ENCODE peak calls at places on chromosome X, in ten cellular contexts. B is CD4-positive, alpha-beta T cell; M is HCT116; A is HL-60; H is mesothelial cell of epicardium; L is GM13976; S is H9; U is left ventricle myocardium inferior; D is MCF 10A; T is tibial artery. E is an unnamed sample.

GRCh38 chrX:129737921-129738320 is 858 bp upstream of the XPNPEP2 start:
- DNase-seq in B (no peak), M (no peak), A (no peak), H (no peak), L (no peak), S (no peak), U (no peak), D (peak), T (no peak), E (no peak)

GRCh38 chrX:74119016-74119910 is 184.7 kb upstream of the ZCCHC13 start:
- DNase-seq in B (no peak), M (peak), A (peak), H (no peak), L (no peak), S (no peak), U (no peak), D (peak), T (no peak), E (no peak)

GRCh38 chrX:19543951-19544359 is 28.6 kb upstream of the MAP3K15 start:
- DNase-seq in B (no peak), M (no peak), A (no peak), H (no peak), L (no peak), S (no peak), U (peak), D (no peak), T (no peak), E (no peak)

GRCh38 chrX:19514791-19515614 is at the start of gene MAP3K15:
- DNase-seq in B (no peak), M (no peak), A (peak), H (peak), L (peak), S (peak), U (peak), D (no peak), T (no peak), E (peak)

GRCh38 chrX:320126-320783 is 1.7 kb upstream of the GTPBP6 start:
- DNase-seq in B (no peak), M (no peak), A (peak), H (peak), L (no peak), S (no peak), U (peak), D (no peak), T (peak), E (no peak)

GRCh38 chrX:25028726-25029125 is 13.0 kb upstream of the ARX start:
- DNase-seq in B (no peak), M (no peak), A (no peak), H (no peak), L (no peak), S (no peak), U (no peak), D (peak), T (no peak), E (no peak)

GRCh38 chrX:47958943-47959342 is 44.8 kb downstream of the ZNF182 start:
- DNase-seq in B (no peak), M (no peak), A (no peak), H (no peak), L (peak), S (peak), U (no peak), D (peak), T (no peak), E (peak)

GRCh38 chrX:69386681-69387080 is 117.4 kb upstream of the NALF2 start:
- DNase-seq in B (no peak), M (no peak), A (no peak), H (no peak), L (no peak), S (no peak), U (no peak), D (no peak), T (no peak), E (no peak)

GRCh38 chrX:80184854-80185253 is 170.3 kb downstream of the TBX22 start:
- DNase-seq in B (no peak), M (no peak), A (no peak), H (no peak), L (no peak), S (no peak), U (no peak), D (no peak), T (no peak), E (no peak)

GRCh38 chrX:40424259-40424658 is 156.5 kb upstream of the ATP6AP2 start:
- DNase-seq in B (no peak), M (no peak), A (no peak), H (no peak), L (no peak), S (no peak), U (no peak), D (no peak), T (no peak), E (no peak)

GRCh38 chrX:154018518-154019060 is 1.1 kb downstream of the IRAK1 start:
- DNase-seq in B (no peak), M (no peak), A (no peak), H (no peak), L (no peak), S (no peak), U (no peak), D (no peak), T (no peak), E (no peak)

GRCh38 chrX:9609987-9610386 is 145.1 kb downstream of the TBL1X start:
- DNase-seq in B (no peak), M (no peak), A (no peak), H (no peak), L (no peak), S (no peak), U (no peak), D (no peak), T (no peak), E (no peak)

GRCh38 chrX:259692-260355 is 21.4 kb upstream of the PLCXD1 start:
- DNase-seq in B (no peak), M (no peak), A (no peak), H (peak), L (no peak), S (peak), U (no peak), D (no peak), T (no peak), E (peak)

GRCh38 chrX:45824471-45824870 is 623.8 kb upstream of the DIPK2B start:
- DNase-seq in B (no peak), M (peak), A (peak), H (no peak), L (no peak), S (no peak), U (no peak), D (peak), T (peak), E (no peak)

GRCh38 chrX:17476411-17476810 is 101.4 kb downstream of the NHS start:
- DNase-seq in B (no peak), M (no peak), A (no peak), H (no peak), L (no peak), S (no peak), U (no peak), D (no peak), T (no peak), E (no peak)

GRCh38 chrX:41686788-41687187 is 2.0 kb upstream of the GPR34 start:
- DNase-seq in B (no peak), M (no peak), A (no peak), H (no peak), L (no peak), S (no peak), U (no peak), D (no peak), T (no peak), E (no peak)

GRCh38 chrX:44903107-44903506 is 30.1 kb downstream of the KDM6A start:
- DNase-seq in B (no peak), M (peak), A (no peak), H (no peak), L (no peak), S (no peak), U (no peak), D (peak), T (no peak), E (no peak)

GRCh38 chrX:125713633-125714032 is 394.0 kb downstream of the TEX13C start:
- DNase-seq in B (no peak), M (no peak), A (no peak), H (no peak), L (no peak), S (no peak), U (no peak), D (no peak), T (no peak), E (no peak)

GRCh38 chrX:124493984-124494383 is 147.6 kb downstream of the SH2D1A start:
- DNase-seq in B (no peak), M (no peak), A (no peak), H (no peak), L (no peak), S (no peak), U (no peak), D (no peak), T (no peak), E (no peak)

GRCh38 chrX:119189586-119189985 is 46.5 kb upstream of the PGRMC1 start:
- DNase-seq in B (no peak), M (no peak), A (no peak), H (no peak), L (no peak), S (no peak), U (peak), D (no peak), T (peak), E (no peak)

GRCh38 chrX:31224321-31225012 is 152.6 kb upstream of the FTHL17 start:
- DNase-seq in B (no peak), M (no peak), A (no peak), H (no peak), L (no peak), S (no peak), U (no peak), D (no peak), T (no peak), E (no peak)

GRCh38 chrX:87517571-87518141 is at the start of gene KLHL4:
- DNase-seq in B (no peak), M (no peak), A (no peak), H (peak), L (no peak), S (peak), U (no peak), D (peak), T (no peak), E (peak)

GRCh38 chrX:49934148-49934547 is 11.8 kb downstream of the CLCN5 start:
- DNase-seq in B (no peak), M (no peak), A (no peak), H (no peak), L (no peak), S (no peak), U (no peak), D (no peak), T (no peak), E (no peak)

GRCh38 chrX:110741213-110741796 is 54.3 kb downstream of the CHRDL1 start:
- DNase-seq in B (no peak), M (no peak), A (no peak), H (no peak), L (no peak), S (peak), U (no peak), D (peak), T (no peak), E (no peak)

GRCh38 chrX:43836435-43837184 is 45.6 kb downstream of the MAOB start:
- DNase-seq in B (no peak), M (peak), A (no peak), H (no peak), L (peak), S (no peak), U (no peak), D (peak), T (no peak), E (no peak)

GRCh38 chrX:134990475-134991473 is at the start of gene SMIM10:
- DNase-seq in B (peak), M (no peak), A (peak), H (peak), L (peak), S (peak), U (peak), D (peak), T (peak), E (peak)

GRCh38 chrX:153635788-153636668 is 11.0 kb upstream of the DUSP9 start:
- DNase-seq in B (no peak), M (no peak), A (peak), H (no peak), L (no peak), S (peak), U (no peak), D (peak), T (no peak), E (peak)

GRCh38 chrX:153603131-153603656 is 4.3 kb upstream of the CCNQ start:
- DNase-seq in B (no peak), M (no peak), A (no peak), H (no peak), L (no peak), S (no peak), U (no peak), D (no peak), T (no peak), E (no peak)

GRCh38 chrX:3549442-3549875 is 164.0 kb downstream of the PRKX start:
- DNase-seq in B (no peak), M (no peak), A (no peak), H (no peak), L (no peak), S (no peak), U (peak), D (peak), T (no peak), E (no peak)

GRCh38 chrX:34140816-34141215 is 8.7 kb upstream of the FAM47A start:
- DNase-seq in B (no peak), M (no peak), A (no peak), H (no peak), L (no peak), S (no peak), U (no peak), D (peak), T (no peak), E (no peak)

GRCh38 chrX:27399146-27399456 is 64.0 kb downstream of the PPP4R3C start:
- DNase-seq in B (no peak), M (no peak), A (no peak), H (no peak), L (no peak), S (no peak), U (no peak), D (no peak), T (no peak), E (no peak)

GRCh38 chrX:25344191-25344936 is 328.6 kb upstream of the ARX start:
- DNase-seq in B (no peak), M (no peak), A (no peak), H (no peak), L (no peak), S (no peak), U (no peak), D (peak), T (no peak), E (no peak)

GRCh38 chrX:12866451-12867377 is at the start of gene TLR7:
- DNase-seq in B (no peak), M (no peak), A (no peak), H (no peak), L (no peak), S (no peak), U (no peak), D (no peak), T (no peak), E (no peak)

GRCh38 chrX:15674514-15674898 is 9.9 kb upstream of the CLTRN start:
- DNase-seq in B (no peak), M (peak), A (peak), H (no peak), L (peak), S (no peak), U (peak), D (peak), T (peak), E (peak)

GRCh38 chrX:2710041-2710471 is 19.0 kb downstream of the CD99 start:
- DNase-seq in B (no peak), M (peak), A (peak), H (no peak), L (no peak), S (no peak), U (no peak), D (peak), T (peak), E (no peak)

GRCh38 chrX:11334165-11334564 is 41.0 kb downstream of the AMELX start:
- DNase-seq in B (no peak), M (no peak), A (no peak), H (no peak), L (no peak), S (no peak), U (no peak), D (no peak), T (no peak), E (no peak)

GRCh38 chrX:136750364-136750763 is 30.4 kb downstream of the ARHGEF6 start:
- DNase-seq in B (no peak), M (no peak), A (no peak), H (no peak), L (no peak), S (no peak), U (no peak), D (peak), T (no peak), E (no peak)

GRCh38 chrX:13179100-13179499 is 134.7 kb upstream of the FAM9C start:
- DNase-seq in B (no peak), M (no peak), A (no peak), H (no peak), L (no peak), S (no peak), U (no peak), D (peak), T (no peak), E (no peak)

GRCh38 chrX:24079405-24079804 is 24.6 kb downstream of the EIF2S3 start:
- DNase-seq in B (no peak), M (no peak), A (no peak), H (no peak), L (no peak), S (no peak), U (no peak), D (no peak), T (no peak), E (no peak)

DNA sequence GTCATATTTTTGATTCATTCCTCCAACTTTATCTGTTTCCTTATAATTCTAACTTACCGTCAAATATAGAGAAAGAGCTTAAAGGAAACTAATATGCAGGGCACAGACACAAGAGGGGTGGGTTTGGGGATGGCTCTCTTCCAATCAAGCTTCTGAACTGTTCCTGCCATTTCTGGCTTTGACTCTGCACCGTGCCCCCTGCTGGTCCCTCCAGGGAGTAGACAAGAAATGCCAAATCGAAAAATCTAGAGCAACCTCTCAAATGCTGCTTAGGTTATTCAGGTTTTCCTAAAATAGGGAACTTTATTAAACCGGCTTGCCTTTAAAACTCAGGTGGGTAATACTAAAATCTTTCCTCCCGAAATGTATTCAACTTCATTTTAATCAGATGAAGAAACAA is 39.8 kb upstream of the VCX3A start:
- DNase-seq in B (no peak), M (no peak), A (no peak), H (no peak), L (no peak), S (peak), U (no peak), D (no peak), T (no peak), E (no peak)
- TF ChIP-seq CTCF in B (no peak), M (no peak), A (no peak), H (no peak), L (peak), S (peak), U (no peak), D (no peak), T (no peak), E (no peak)

GRCh38 chrX:130916636-130917422 is 13.8 kb upstream of the ENOX2 start:
- DNase-seq in B (peak), M (peak), A (peak), H (peak), L (peak), S (peak), U (peak), D (peak), T (no peak), E (peak)

GRCh38 chrX:130909469-130910136 is 6.6 kb upstream of the ENOX2 start:
- DNase-seq in B (no peak), M (no peak), A (no peak), H (no peak), L (no peak), S (no peak), U (no peak), D (no peak), T (no peak), E (no peak)

DNA sequence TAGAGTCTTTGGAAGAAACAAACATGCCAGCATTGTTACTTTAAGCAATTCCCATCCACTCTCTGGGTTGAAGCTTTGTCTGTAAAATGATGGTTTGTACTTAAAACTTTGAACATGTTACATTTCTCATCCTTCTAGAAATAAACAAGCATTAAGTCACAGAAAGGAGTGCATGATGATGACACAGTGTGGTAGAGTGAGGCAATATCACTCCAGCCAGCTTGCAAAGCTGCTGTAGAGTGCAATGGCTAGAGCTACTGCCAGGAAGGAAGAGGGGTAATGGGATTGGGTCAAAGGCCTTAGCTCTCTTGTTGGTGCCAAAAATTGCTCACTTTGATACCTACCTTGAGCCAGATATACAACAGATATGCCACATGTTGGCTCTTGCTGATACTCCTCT is 12.3 kb upstream of the ENOX2 start:
- DNase-seq in B (no peak), M (no peak), A (peak), H (no peak), L (no peak), S (no peak), U (no peak), D (no peak), T (no peak), E (no peak)
- TF ChIP-seq CTCF in B (no peak), M (no peak), A (no peak), H (no peak), L (no peak), S (no peak), U (no peak), D (no peak), T (no peak), E (no peak)

GRCh38 chrX:5730561-5730960 is 498.1 kb downstream of the NLGN4X start:
- DNase-seq in B (no peak), M (no peak), A (no peak), H (no peak), L (no peak), S (no peak), U (no peak), D (no peak), T (no peak), E (no peak)
- TF ChIP-seq CTCF in B (no peak), M (no peak), A (no peak), H (no peak), L (no peak), S (no peak), U (no peak), D (no peak), T (no peak), E (no peak)

GRCh38 chrX:83845397-83845796 is 15.5 kb upstream of the CYLC1 start:
- DNase-seq in B (no peak), M (peak), A (peak), H (no peak), L (peak), S (no peak), U (no peak), D (peak), T (no peak), E (peak)
- TF ChIP-seq CTCF in B (peak), M (peak), A (peak), H (peak), L (peak), S (peak), U (peak), D (peak), T (peak), E (peak)

GRCh38 chrX:7170903-7171302 is 22.9 kb upstream of the PUDP start:
- DNase-seq in B (no peak), M (no peak), A (peak), H (no peak), L (no peak), S (peak), U (no peak), D (peak), T (no peak), E (no peak)
- TF ChIP-seq CTCF in B (peak), M (peak), A (no peak), H (no peak), L (peak), S (peak), U (peak), D (peak), T (no peak), E (no peak)

GRCh38 chrX:54042609-54043010 is 1.7 kb downstream of the PHF8 start:
- DNase-seq in B (peak), M (peak), A (peak), H (no peak), L (peak), S (peak), U (peak), D (peak), T (peak), E (peak)
- TF ChIP-seq CTCF in B (no peak), M (no peak), A (no peak), H (no peak), L (peak), S (peak), U (peak), D (peak), T (peak), E (no peak)

GRCh38 chrX:107601326-107601725 is 27.0 kb upstream of the PRPS1 start:
- DNase-seq in B (no peak), M (no peak), A (no peak), H (no peak), L (no peak), S (no peak), U (no peak), D (no peak), T (no peak), E (no peak)

GRCh38 chrX:107600366-107600765 is 27.9 kb upstream of the PRPS1 start:
- DNase-seq in B (no peak), M (no peak), A (no peak), H (no peak), L (no peak), S (no peak), U (no peak), D (no peak), T (no peak), E (no peak)

GRCh38 chrX:107602694-107603239 is 25.5 kb upstream of the PRPS1 start:
- DNase-seq in B (no peak), M (no peak), A (no peak), H (no peak), L (no peak), S (no peak), U (peak), D (no peak), T (no peak), E (no peak)

GRCh38 chrX:107603433-107604159 is 24.7 kb upstream of the PRPS1 start:
- DNase-seq in B (no peak), M (no peak), A (no peak), H (no peak), L (no peak), S (no peak), U (no peak), D (no peak), T (no peak), E (no peak)

DNA sequence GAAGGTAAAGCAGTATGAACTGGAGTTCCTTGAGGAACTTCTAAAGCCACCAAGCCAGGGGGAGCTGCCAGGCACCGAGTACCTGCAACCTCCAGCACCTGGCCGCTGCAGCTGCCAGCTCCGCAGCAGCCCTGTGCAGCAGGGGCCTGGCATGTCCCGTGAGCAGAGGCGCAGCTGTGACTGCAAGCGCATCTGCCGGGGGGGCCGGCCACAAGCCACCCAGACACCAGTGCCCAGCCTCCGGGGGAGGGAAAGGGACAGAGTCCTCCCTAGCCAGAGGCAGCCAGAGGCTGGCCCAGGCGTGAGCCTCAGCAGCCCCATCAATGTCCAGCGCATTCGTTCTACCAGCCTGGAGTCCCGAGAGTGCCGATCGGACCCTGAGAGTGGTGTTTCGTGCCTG is 26.6 kb upstream of the PRPS1 start:
- DNase-seq in B (no peak), M (no peak), A (no peak), H (no peak), L (no peak), S (no peak), U (no peak), D (no peak), T (no peak), E (no peak)
- TF ChIP-seq CTCF in B (no peak), M (no peak), A (no peak), H (no peak), L (no peak), S (no peak), U (no peak), D (no peak), T (no peak), E (no peak)